ENCODE peak calls at places on chromosomes 16 and 17, in six cellular contexts. T, Q, M, Z, J and E are unnamed samples.

GRCh38 chr17:81002409-81003361 is 11.0 kb downstream of the CHMP6 start:
- DNase-seq in T (no peak), Q (peak), M (peak), Z (peak), J (peak), E (peak)

GRCh38 chr16:31023252-31023602 is 10.1 kb upstream of the STX4 start:
- DNase-seq in T (no peak), Q (no peak), M (no peak), Z (no peak), J (no peak), E (no peak)

GRCh38 chr17:60039509-60040442 is 38.9 kb downstream of the HEATR6 start:
- DNase-seq in T (no peak), Q (no peak), M (no peak), Z (no peak), J (no peak), E (no peak)

GRCh38 chr16:8355714-8356113 is 234.6 kb downstream of the TMEM114 start:
- DNase-seq in T (no peak), Q (no peak), M (no peak), Z (no peak), J (no peak), E (no peak)

GRCh38 chr17:13562271-13562800 is 39.4 kb downstream of the HS3ST3A1 start:
- DNase-seq in T (no peak), Q (no peak), M (peak), Z (no peak), J (no peak), E (peak)

GRCh38 chr17:8222630-8223355 is 12.4 kb upstream of the AURKB start:
- DNase-seq in T (peak), Q (peak), M (peak), Z (peak), J (peak), E (peak)

GRCh38 chr17:36743130-36743529 is 141.7 kb downstream of the MRM1 start:
- DNase-seq in T (no peak), Q (no peak), M (no peak), Z (no peak), J (no peak), E (no peak)

GRCh38 chr17:75181608-75182318 is 996 bp downstream of the SUMO2 start:
- DNase-seq in T (peak), Q (no peak), M (no peak), Z (peak), J (no peak), E (no peak)

GRCh38 chr17:13016881-13017622 is 775 bp downstream of the ELAC2 start:
- DNase-seq in T (no peak), Q (no peak), M (no peak), Z (no peak), J (no peak), E (peak)

GRCh38 chr16:53080345-53081031 is 25.7 kb downstream of the CHD9 start:
- DNase-seq in T (no peak), Q (peak), M (peak), Z (peak), J (peak), E (peak)

GRCh38 chr16:86676216-86676800 is 98.0 kb downstream of the FOXL1 start:
- DNase-seq in T (no peak), Q (no peak), M (no peak), Z (no peak), J (peak), E (peak)

GRCh38 chr17:51422634-51423033 is 162.3 kb downstream of the UTP18 start:
- DNase-seq in T (no peak), Q (no peak), M (no peak), Z (no peak), J (no peak), E (no peak)

GRCh38 chr17:76585649-76586593 is at the start of gene ST6GALNAC2:
- DNase-seq in T (peak), Q (peak), M (no peak), Z (peak), J (no peak), E (peak)

GRCh38 chr17:10063730-10064221 is 134.6 kb downstream of the GAS7 start:
- DNase-seq in T (no peak), Q (no peak), M (no peak), Z (peak), J (no peak), E (no peak)

GRCh38 chr16:11094075-11094593 is 149.8 kb downstream of the CLEC16A start:
- DNase-seq in T (peak), Q (no peak), M (no peak), Z (no peak), J (peak), E (peak)

GRCh38 chr16:85275533-85276249 is 163.4 kb upstream of the CIBAR2 start:
- DNase-seq in T (peak), Q (peak), M (peak), Z (peak), J (peak), E (peak)

GRCh38 chr17:4127555-4127954 is 15.3 kb downstream of the ZZEF1 start:
- DNase-seq in T (no peak), Q (no peak), M (no peak), Z (no peak), J (no peak), E (no peak)

GRCh38 chr17:72187544-72187943 is 66.7 kb downstream of the SOX9 start:
- DNase-seq in T (no peak), Q (no peak), M (peak), Z (peak), J (peak), E (no peak)

GRCh38 chr17:8606415-8606814 is 24.1 kb downstream of the MYH10 start:
- DNase-seq in T (no peak), Q (no peak), M (no peak), Z (peak), J (no peak), E (no peak)

GRCh38 chr16:72425571-72426341 is 253.8 kb upstream of the PMFBP1 start:
- DNase-seq in T (no peak), Q (no peak), M (no peak), Z (no peak), J (no peak), E (no peak)

GRCh38 chr17:19645608-19646250 is 2.8 kb upstream of the ALDH3A2 start:
- DNase-seq in T (peak), Q (no peak), M (no peak), Z (peak), J (peak), E (no peak)

GRCh38 chr17:43669971-43670644 is 8.4 kb upstream of the MEOX1 start:
- DNase-seq in T (no peak), Q (no peak), M (no peak), Z (no peak), J (no peak), E (no peak)

GRCh38 chr17:57035971-57036481 is 49.0 kb upstream of the AKAP1 start:
- DNase-seq in T (no peak), Q (no peak), M (no peak), Z (peak), J (no peak), E (no peak)

GRCh38 chr16:67982011-67982696 is 1.9 kb upstream of the DPEP3 start:
- DNase-seq in T (no peak), Q (no peak), M (no peak), Z (no peak), J (no peak), E (no peak)

GRCh38 chr16:49559242-49559641 is 185.6 kb downstream of the C16orf78 start:
- DNase-seq in T (no peak), Q (no peak), M (no peak), Z (no peak), J (no peak), E (no peak)

GRCh38 chr17:38333635-38334295 is 10.0 kb downstream of the GPR179 start:
- DNase-seq in T (peak), Q (no peak), M (no peak), Z (no peak), J (no peak), E (no peak)

GRCh38 chr16:56635441-56635967 is 3.0 kb upstream of the MT1A start:
- DNase-seq in T (no peak), Q (no peak), M (no peak), Z (no peak), J (no peak), E (no peak)

GRCh38 chr16:14559809-14560227 is 70.2 kb downstream of the PARN start:
- DNase-seq in T (no peak), Q (no peak), M (no peak), Z (no peak), J (peak), E (no peak)

GRCh38 chr17:66676421-66676820 is 158.5 kb upstream of the CACNG5 start:
- DNase-seq in T (no peak), Q (no peak), M (no peak), Z (no peak), J (no peak), E (peak)

GRCh38 chr17:31427684-31428083 is 36.2 kb downstream of the RAB11FIP4 start:
- DNase-seq in T (no peak), Q (no peak), M (no peak), Z (no peak), J (no peak), E (no peak)

GRCh38 chr17:82120148-82120547 is 22.1 kb upstream of the FASN start:
- DNase-seq in T (no peak), Q (no peak), M (no peak), Z (no peak), J (peak), E (no peak)

GRCh38 chr17:65527381-65527780 is 34.1 kb downstream of the AXIN2 start:
- DNase-seq in T (no peak), Q (no peak), M (no peak), Z (no peak), J (no peak), E (no peak)

GRCh38 chr17:29131814-29132682 is 48.1 kb downstream of the MYO18A start:
- DNase-seq in T (no peak), Q (peak), M (peak), Z (no peak), J (peak), E (no peak)

GRCh38 chr17:29570521-29570920 is 2.0 kb downstream of the TP53I13 start:
- DNase-seq in T (no peak), Q (no peak), M (peak), Z (no peak), J (no peak), E (no peak)

GRCh38 chr16:56477096-56477878 is 25.9 kb downstream of the OGFOD1 start:
- DNase-seq in T (no peak), Q (no peak), M (no peak), Z (no peak), J (peak), E (peak)

GRCh38 chr17:15122857-15123256 is 142.3 kb downstream of the PMP22 start:
- DNase-seq in T (no peak), Q (no peak), M (no peak), Z (no peak), J (peak), E (no peak)